ENCODE peak calls at places on chromosomes 1 and 21, in seven cellular contexts. V is astrocyte of the spinal cord, G is AG04450, X is A549, Q is nephron progenitor cell, H is thoracic aorta, R is endodermal cell. A is an unnamed sample.
A peak's percentile ranks its signal among the peaks of the same experiment; 100 is the strongest.

GRCh38 chr1:103469801-103470200 is 55.7 kb upstream of the RNPC3 start:
- DNase-seq in V (no peak), G (no peak), X (no peak), Q (no peak), H (no peak), R (no peak), A (no peak)

GRCh38 chr21:46122241-46122671 is 24.3 kb downstream of the COL6A2 start:
- DNase-seq in V (peak; percentile 77), G (no peak), X (peak; percentile 23), Q (no peak), H (no peak), R (no peak), A (no peak)

GRCh38 chr1:227903061-227903521 is 44.6 kb downstream of the WNT9A start:
- DNase-seq in V (no peak), G (no peak), X (no peak), Q (no peak), H (no peak), R (peak; percentile 47), A (no peak)

GRCh38 chr1:20250346-20250989 is 40.2 kb upstream of the VWA5B1 start:
- DNase-seq in V (no peak), G (no peak), X (peak; percentile 83), Q (no peak), H (no peak), R (no peak), A (no peak)

GRCh38 chr1:175373786-175374623 is 181.4 kb upstream of the KIAA0040 start:
- DNase-seq in V (peak; percentile 9), G (no peak), X (peak; percentile 12), Q (peak; percentile 74), H (no peak), R (peak; percentile 92), A (no peak)

GRCh38 chr1:102861247-102861646 is 247.1 kb downstream of the COL11A1 start:
- DNase-seq in V (no peak), G (no peak), X (no peak), Q (no peak), H (no peak), R (no peak), A (no peak)

GRCh38 chr1:1272341-1273151 is 1.1 kb downstream of the UBE2J2 start:
- DNase-seq in V (no peak), G (no peak), X (no peak), Q (no peak), H (no peak), R (no peak), A (no peak)

GRCh38 chr1:3491291-3492246 is 37.1 kb downstream of the ARHGEF16 start:
- DNase-seq in V (peak; percentile 33), G (no peak), X (peak; percentile 39), Q (peak; percentile 94), H (peak; percentile 19), R (peak; percentile 94), A (peak; percentile 84)

GRCh38 chr1:201599548-201599947 is 60.6 kb downstream of the NAV1 start:
- DNase-seq in V (no peak), G (no peak), X (no peak), Q (no peak), H (no peak), R (no peak), A (no peak)

GRCh38 chr1:145729661-145730436 is 10.6 kb downstream of the CD160 start:
- DNase-seq in V (no peak), G (no peak), X (no peak), Q (no peak), H (no peak), R (no peak), A (no peak)

GRCh38 chr1:220999872-221000863 is 120.9 kb downstream of the HLX start:
- DNase-seq in V (no peak), G (no peak), X (no peak), Q (no peak), H (no peak), R (no peak), A (no peak)

GRCh38 chr1:4698911-4699310 is 44.5 kb downstream of the AJAP1 start:
- DNase-seq in V (no peak), G (no peak), X (no peak), Q (no peak), H (no peak), R (no peak), A (no peak)

GRCh38 chr1:15100369-15101111 is 53.0 kb upstream of the TMEM51 start:
- DNase-seq in V (peak; percentile 35), G (peak; percentile 7), X (peak; percentile 50), Q (peak; percentile 75), H (no peak), R (peak; percentile 91), A (peak; percentile 31)

GRCh38 chr21:44051462-44051941 is 39.4 kb downstream of the TRAPPC10 start:
- DNase-seq in V (peak; percentile 56), G (peak; percentile 6), X (no peak), Q (no peak), H (no peak), R (no peak), A (no peak)

GRCh38 chr1:212557739-212558664 is 50.6 kb upstream of the ATF3 start:
- DNase-seq in V (peak; percentile 13), G (no peak), X (no peak), Q (peak; percentile 61), H (no peak), R (peak; percentile 87), A (no peak)

GRCh38 chr1:47804127-47804526 is 193.1 kb downstream of the TRABD2B start:
- DNase-seq in V (no peak), G (no peak), X (no peak), Q (peak; percentile 44), H (no peak), R (no peak), A (no peak)

GRCh38 chr1:221840511-221841243 is 98.8 kb upstream of the DUSP10 start:
- DNase-seq in V (no peak), G (no peak), X (peak; percentile 11), Q (no peak), H (no peak), R (no peak), A (no peak)

GRCh38 chr1:197778326-197778922 is 3.1 kb upstream of the DENND1B start:
- DNase-seq in V (no peak), G (no peak), X (no peak), Q (no peak), H (no peak), R (no peak), A (no peak)

GRCh38 chr1:68232354-68233148 is at the start of gene WLS:
- DNase-seq in V (peak; percentile 78), G (peak; percentile 60), X (peak; percentile 28), Q (peak; percentile 86), H (peak; percentile 40), R (peak; percentile 92), A (no peak)

DNA sequence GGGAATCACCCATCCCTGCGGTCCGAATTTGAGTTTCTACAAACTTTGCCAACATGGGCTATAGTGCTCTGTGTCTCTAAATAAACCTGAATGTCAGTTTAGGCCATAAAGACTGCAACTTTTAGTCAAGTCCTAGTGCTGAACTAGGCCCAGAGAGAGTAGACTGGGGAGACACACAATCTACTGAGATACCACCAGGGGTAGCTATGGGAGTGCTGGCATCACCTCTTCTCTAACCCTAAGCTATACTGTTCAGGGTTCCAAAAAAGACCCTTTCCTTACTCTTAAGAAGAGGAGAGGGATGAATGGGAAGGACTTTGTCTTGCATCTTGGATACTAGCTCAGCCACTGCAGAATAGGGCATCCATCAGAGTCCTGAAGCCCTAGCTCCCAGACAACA is 866.7 kb upstream of the PRMT6 start:
- DNase-seq in V (no peak), G (no peak), X (no peak), Q (no peak), H (no peak), R (no peak), A (no peak)
- TF ChIP-seq CTCF in V (no peak), G (no peak), X (no peak), Q (no peak), H (no peak), R (peak; percentile 57), A (no peak)

GRCh38 chr1:152495066-152495675 is 15.4 kb upstream of the LCE5A start:
- DNase-seq in V (no peak), G (no peak), X (peak; percentile 30), Q (no peak), H (no peak), R (peak; percentile 49), A (no peak)

GRCh38 chr1:152501704-152502103 is 8.9 kb upstream of the LCE5A start:
- DNase-seq in V (no peak), G (no peak), X (peak; percentile 97), Q (no peak), H (no peak), R (no peak), A (no peak)

GRCh38 chr1:152502496-152503180 is 8.0 kb upstream of the LCE5A start:
- DNase-seq in V (no peak), G (no peak), X (peak; percentile 84), Q (no peak), H (no peak), R (no peak), A (no peak)

GRCh38 chr1:152497273-152497672 is 13.3 kb upstream of the LCE5A start:
- DNase-seq in V (no peak), G (no peak), X (peak; percentile 71), Q (no peak), H (no peak), R (no peak), A (no peak)
- TF ChIP-seq CTCF in V (no peak), G (no peak), X (peak; percentile 49), Q (no peak), H (no peak), R (no peak), A (no peak)

DNA sequence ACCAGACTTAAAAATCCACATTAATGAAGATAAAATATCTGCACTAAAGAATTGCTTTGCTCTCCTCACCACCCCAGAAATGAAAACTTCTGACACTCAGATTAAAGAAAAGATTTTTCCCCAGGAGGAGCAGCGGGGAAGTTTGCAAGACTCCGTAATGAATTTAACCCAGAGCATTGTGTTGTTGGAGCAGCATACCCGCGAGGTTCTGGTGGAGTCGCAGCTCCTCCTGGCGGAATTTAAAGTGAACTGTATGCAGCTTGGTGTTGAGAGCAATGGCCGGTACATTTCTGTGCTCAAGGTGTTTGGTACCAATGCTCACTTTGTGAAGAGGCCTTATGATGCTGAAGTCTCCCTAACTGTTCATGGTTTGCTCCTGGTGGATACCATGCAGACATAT is 46.4 kb downstream of the VPS13D start:
- DNase-seq in V (peak; percentile 48), G (no peak), X (peak; percentile 66), Q (peak; percentile 50), H (no peak), R (peak; percentile 79), A (no peak)
- TF ChIP-seq CTCF in V (peak; percentile 62), G (peak; percentile 60), X (peak; percentile 35), Q (peak; percentile 71), H (peak; percentile 59), R (peak; percentile 82), A (no peak)

DNA sequence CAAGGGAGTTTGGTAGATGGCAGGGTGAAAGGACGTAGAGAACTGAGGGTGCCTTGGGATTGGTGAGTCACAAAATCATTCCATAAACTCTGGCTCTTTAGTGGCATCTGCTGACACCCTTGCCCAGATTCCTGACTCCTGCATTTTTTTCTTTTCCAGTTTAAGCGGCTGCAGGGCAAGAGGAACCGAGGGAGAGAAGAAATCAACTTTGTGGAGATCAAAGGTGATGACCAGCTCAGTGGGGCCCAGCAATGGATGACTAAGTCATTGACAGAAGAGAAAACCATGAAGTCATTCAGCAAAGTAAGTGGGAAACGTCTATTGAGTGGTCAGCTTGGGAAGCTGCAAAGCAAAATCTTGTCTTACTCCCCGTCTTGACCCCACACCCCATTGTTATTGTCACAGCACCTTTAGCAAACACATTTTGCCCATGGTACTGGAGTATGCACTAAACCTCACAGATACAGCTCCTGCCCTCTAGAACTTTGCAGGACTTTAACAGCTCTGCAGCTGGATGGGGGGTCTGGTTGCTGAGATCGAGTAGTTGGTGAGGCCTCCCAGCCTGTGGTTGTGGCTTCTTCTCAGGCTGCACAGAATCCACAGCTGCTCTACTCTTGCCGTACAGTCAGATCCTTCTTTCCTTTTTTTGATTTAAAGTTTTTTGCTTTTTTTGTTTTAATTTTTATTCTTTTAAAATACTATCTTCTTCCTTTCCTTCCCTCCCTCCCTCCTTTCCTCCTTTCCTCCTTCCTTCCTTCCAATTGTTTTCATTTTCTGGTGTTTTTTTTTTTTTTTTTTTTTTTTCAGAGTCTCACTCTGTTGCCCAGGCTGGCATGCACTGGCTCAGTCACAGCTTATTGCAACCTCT is 21.9 kb downstream of the SH2D2A start:
- DNase-seq in V (no peak), G (no peak), X (no peak), Q (no peak), H (no peak), R (no peak), A (no peak)
- TF ChIP-seq CTCF in V (no peak), G (no peak), X (no peak), Q (no peak), H (no peak), R (no peak), A (no peak)

A was measured in CD4-positive, alpha-beta T cell.